ENCODE peak calls at places on chromosome 17, in eight cellular contexts. K is H1; J is germinal center; N is AG09309; R is Kasumi-1; H is activated CD8-positive, alpha-beta memory T cell treated with anti-CD3 and anti-CD28 coated beads, Interleukin-2, amount 50 U/mL, for 48 hours; S is activated CD4-positive, alpha-beta T cell treated with anti-CD3 and anti-CD28 coated beads, Interleukin-2, amount 50 U/mL, for 4 hours; X is tibial nerve. P is an unnamed sample.

GRCh38 chr17:31453896-31454295 is 62.4 kb downstream of the RAB11FIP4 start:
- DNase-seq in X (no peak), H (no peak), N (no peak), K (no peak), R (no peak), J (no peak), S (no peak), P (no peak)

GRCh38 chr17:14672830-14673229 is 371.9 kb downstream of the HS3ST3B1 start:
- DNase-seq in X (no peak), H (no peak), J (no peak), R (peak), S (no peak), N (peak), K (no peak), P (no peak)

GRCh38 chr17:74601944-74602572 is 10.0 kb upstream of the CD300LD start:
- DNase-seq in K (no peak), R (peak), N (no peak), H (no peak), S (peak), J (no peak), X (peak), P (peak)

GRCh38 chr17:8797621-8798175 is 1.5 kb downstream of the MFSD6L start:
- DNase-seq in X (no peak), H (no peak), R (no peak), K (no peak), N (no peak), J (no peak), S (no peak), P (no peak)

GRCh38 chr17:28758411-28759121 is 14.8 kb downstream of the TRAF4 start:
- DNase-seq in H (no peak), N (no peak), J (no peak), S (no peak), R (no peak), X (no peak), K (no peak), P (no peak)

GRCh38 chr17:44987883-44988195 is 19.7 kb upstream of the C1QL1 start:
- DNase-seq in N (no peak), X (no peak), S (no peak), K (no peak), R (no peak), H (no peak), J (no peak), P (no peak)

GRCh38 chr17:67194134-67194533 is 50.9 kb downstream of the HELZ start:
- DNase-seq in X (no peak), R (no peak), K (no peak), H (no peak), S (no peak), N (no peak), J (no peak), P (no peak)

GRCh38 chr17:37476431-37477130 is 13.1 kb upstream of the DUSP14 start:
- DNase-seq in X (no peak), J (no peak), H (no peak), R (no peak), S (no peak), K (no peak), N (no peak), P (no peak)

GRCh38 chr17:78341559-78342437 is 18.1 kb downstream of the SOCS3 start:
- DNase-seq in K (no peak), H (no peak), R (no peak), N (no peak), S (no peak), J (no peak), X (no peak), P (peak)

GRCh38 chr17:67276075-67276474 is 31.1 kb upstream of the HELZ start:
- DNase-seq in J (no peak), S (no peak), N (no peak), K (peak), X (no peak), R (no peak), H (no peak), P (no peak)

GRCh38 chr17:79050591-79050990 is 24.0 kb upstream of the ENGASE start:
- DNase-seq in H (no peak), K (no peak), R (no peak), N (no peak), J (no peak), S (no peak), X (no peak), P (no peak)

GRCh38 chr17:54950116-54950515 is 18.3 kb downstream of the COX11 start:
- DNase-seq in J (no peak), S (no peak), N (no peak), X (no peak), R (no peak), H (no peak), K (no peak), P (no peak)

GRCh38 chr17:2063306-2064146 is 8.6 kb downstream of the HIC1 start:
- DNase-seq in K (no peak), H (no peak), R (no peak), N (no peak), J (peak), S (no peak), X (no peak), P (no peak)

GRCh38 chr17:77287432-77288068 is 146.8 kb downstream of the SEC14L1 start:
- DNase-seq in R (no peak), K (no peak), H (no peak), J (no peak), X (no peak), S (no peak), N (peak), P (no peak)

GRCh38 chr17:82662711-82663261 is 14.5 kb upstream of the WDR45B start:
- DNase-seq in H (no peak), K (no peak), J (no peak), R (no peak), X (no peak), N (no peak), S (no peak), P (no peak)

GRCh38 chr17:8713878-8714277 is 30.8 kb downstream of the CCDC42 start:
- DNase-seq in H (no peak), X (no peak), R (no peak), J (no peak), K (no peak), S (no peak), N (no peak), P (no peak)

GRCh38 chr17:75927286-75927922 is 13.4 kb downstream of the FBF1 start:
- DNase-seq in K (no peak), X (no peak), N (no peak), J (peak), H (no peak), S (no peak), R (peak), P (peak)

GRCh38 chr17:69608808-69609494 is 194.5 kb downstream of the MAP2K6 start:
- DNase-seq in S (no peak), J (no peak), K (no peak), N (peak), H (no peak), X (no peak), R (no peak), P (no peak)

GRCh38 chr17:54901230-54901847 is 687 bp downstream of the TOM1L1 start:
- DNase-seq in X (no peak), H (no peak), K (no peak), J (no peak), N (peak), R (no peak), S (no peak), P (no peak)

GRCh38 chr17:12722282-12722681 is 56.6 kb downstream of the MYOCD start:
- DNase-seq in H (no peak), J (no peak), X (no peak), R (no peak), S (no peak), N (no peak), K (no peak), P (no peak)

GRCh38 chr17:50186661-50187402 is 14.6 kb downstream of the COL1A1 start:
- DNase-seq in K (no peak), J (no peak), H (no peak), N (no peak), X (no peak), R (no peak), S (no peak), P (no peak)

GRCh38 chr17:16477255-16477654 is 14.7 kb downstream of the LRRC75A start:
- DNase-seq in J (no peak), S (no peak), X (peak), N (peak), K (no peak), H (no peak), R (no peak), P (no peak)

GRCh38 chr17:63492940-63493339 is 16.1 kb downstream of the ACE start:
- DNase-seq in R (no peak), J (no peak), H (no peak), K (no peak), X (no peak), S (no peak), N (no peak), P (no peak)

GRCh38 chr17:7014995-7015586 is 2.7 kb downstream of the RNASEK start:
- DNase-seq in N (no peak), H (peak), R (peak), K (no peak), J (peak), S (peak), X (no peak), P (peak)

GRCh38 chr17:44807093-44807816 is 22.8 kb downstream of the GJC1 start:
- DNase-seq in S (no peak), X (no peak), R (no peak), J (no peak), H (no peak), K (no peak), N (no peak), P (no peak)

GRCh38 chr17:19645608-19646250 is 2.8 kb upstream of the ALDH3A2 start:
- DNase-seq in X (peak), N (no peak), S (peak), J (peak), K (no peak), R (peak), H (peak), P (peak)

GRCh38 chr17:65198653-65199382 is 61.6 kb downstream of the RGS9 start:
- DNase-seq in N (no peak), X (peak), K (no peak), H (no peak), J (peak), S (no peak), R (peak), P (peak)

GRCh38 chr17:16013943-16014407 is 14.4 kb downstream of the TTC19 start:
- DNase-seq in S (no peak), K (no peak), R (no peak), J (no peak), H (no peak), N (peak), X (no peak), P (no peak)

GRCh38 chr17:47727704-47728036 is 5.4 kb upstream of the TBX21 start:
- DNase-seq in N (no peak), X (no peak), S (no peak), H (peak), J (no peak), R (no peak), K (no peak), P (no peak)

GRCh38 chr17:74199306-74200092 is 4.0 kb upstream of the RPL38 start:
- DNase-seq in N (no peak), S (peak), R (peak), J (peak), K (no peak), X (peak), H (peak), P (peak)

P was measured in GM10248.